ENCODE peak calls at places on chromosomes 5 and 9, in nine cellular contexts. A is hypothalamus; T is hippocampal formation; U is bronchial epithelial cell; N is NCI-H2081; J is neural crest cell; K is activated CD4-positive, alpha-beta T cell treated with anti-CD3 and anti-CD28 coated beads, Interleukin-2, amount 10 ng/mL, durations not matched to agents 7 days and 5 days; D is brain microvascular endothelial cell; B is astrocyte of the spinal cord. G is an unnamed sample.

GRCh38 chr5:177455036-177455660 is 8.5 kb downstream of the PRR7 start:
- DNase-seq in A (peak; percentile 20), T (no peak), U (peak; percentile 46), N (peak; percentile 85), J (peak; percentile 84), K (peak; percentile 91), D (peak; percentile 42), B (peak; percentile 71), G (no peak)

GRCh38 chr5:176438959-176439757 is 9.0 kb upstream of the FAF2 start:
- DNase-seq in A (no peak), T (no peak), U (peak; percentile 91), N (no peak), J (no peak), K (no peak), D (peak; percentile 93), B (peak; percentile 81), G (no peak)

GRCh38 chr5:7850533-7851239 is at the start of gene CFAP90:
- DNase-seq in A (peak; percentile 43), T (no peak), U (no peak), N (peak; percentile 21), J (peak; percentile 65), K (peak; percentile 33), D (peak; percentile 52), B (peak; percentile 41), G (no peak)

GRCh38 chr5:132426525-132427138 is 57.1 kb downstream of the SLC22A5 start:
- DNase-seq in A (no peak), T (no peak), U (peak; percentile 91), N (no peak), J (no peak), K (peak; percentile 70), D (peak; percentile 93), B (peak; percentile 91), G (no peak)

GRCh38 chr5:111063709-111064322 is 7.7 kb upstream of the TSLP start:
- DNase-seq in A (no peak), T (no peak), U (peak; percentile 87), N (no peak), J (no peak), K (no peak), D (no peak), B (no peak), G (no peak)

GRCh38 chr9:94892675-94893074 is 166.2 kb downstream of the AOPEP start:
- DNase-seq in A (no peak), T (no peak), U (peak; percentile 67), N (no peak), J (no peak), K (no peak), D (no peak), B (no peak), G (no peak)

GRCh38 chr9:77865385-77865784 is 166.2 kb downstream of the GNAQ start:
- DNase-seq in A (no peak), T (no peak), U (no peak), N (no peak), J (no peak), K (no peak), D (no peak), B (no peak), G (no peak)

GRCh38 chr9:134424818-134425217 is 98.6 kb downstream of the RXRA start:
- DNase-seq in A (no peak), T (no peak), U (no peak), N (no peak), J (no peak), K (no peak), D (no peak), B (no peak), G (no peak)

GRCh38 chr9:91558879-91559278 is 135.2 kb upstream of the NFIL3 start:
- DNase-seq in A (no peak), T (no peak), U (no peak), N (no peak), J (no peak), K (no peak), D (no peak), B (no peak), G (no peak)

GRCh38 chr5:43649256-43649655 is 46.3 kb downstream of the NNT start:
- DNase-seq in A (no peak), T (no peak), U (no peak), N (no peak), J (no peak), K (no peak), D (peak; percentile 79), B (peak; percentile 79), G (no peak)

GRCh38 chr9:136328011-136328621 is 777 bp downstream of the GPSM1 start:
- DNase-seq in A (no peak), T (no peak), U (peak; percentile 17), N (no peak), J (no peak), K (no peak), D (no peak), B (no peak), G (no peak)

G was measured in nucleus accumbens.